ENCODE peak calls at places on chromosomes 3 and 15, in four cellular contexts. W is memory B cell, E is lower lobe of right lung, G is RWPE1. Z is an unnamed sample.

GRCh38 chr3:184781801-184782200 is 30.2 kb upstream of the VPS8 start:
- DNase-seq in W (no peak), E (no peak), G (no peak), Z (no peak)

GRCh38 chr15:68552773-68553172 is 26.0 kb upstream of the CORO2B start:
- DNase-seq in W (no peak), E (no peak), G (no peak), Z (peak; percentile 14)

GRCh38 chr15:52180196-52180835 is 10.9 kb downstream of the GNB5 start:
- DNase-seq in W (no peak), E (peak; percentile 54), G (no peak), Z (no peak)

GRCh38 chr3:156131241-156131640 is 10.9 kb downstream of the KCNAB1 start:
- DNase-seq in W (no peak), E (no peak), G (no peak), Z (no peak)

GRCh38 chr3:154152741-154153140 is 31.6 kb downstream of the ARHGEF26 start:
- DNase-seq in W (no peak), E (no peak), G (no peak), Z (no peak)

GRCh38 chr3:12920967-12921366 is 79.6 kb upstream of the RPL32 start:
- DNase-seq in W (no peak), E (no peak), G (no peak), Z (no peak)

GRCh38 chr3:58043933-58044332 is 35.7 kb downstream of the FLNB start:
- DNase-seq in W (no peak), E (no peak), G (no peak), Z (peak; percentile 46)

GRCh38 chr15:63015618-63016017 is 26.9 kb upstream of the TPM1 start:
- DNase-seq in W (no peak), E (no peak), G (peak; percentile 61), Z (peak; percentile 74)

GRCh38 chr15:50450678-50451077 is 26.5 kb downstream of the USP8 start:
- DNase-seq in W (no peak), E (no peak), G (no peak), Z (no peak)

GRCh38 chr3:16151109-16151508 is 23.4 kb upstream of the GALNT15 start:
- DNase-seq in W (no peak), E (peak; percentile 57), G (no peak), Z (peak; percentile 55)

GRCh38 chr15:76999996-77000395 is 5.1 kb downstream of the PSTPIP1 start:
- DNase-seq in W (no peak), E (no peak), G (no peak), Z (no peak)

GRCh38 chr15:52183562-52184173 is 7.5 kb downstream of the GNB5 start:
- DNase-seq in W (no peak), E (no peak), G (peak; percentile 30), Z (peak; percentile 38)

Z was measured in bronchial epithelial cell.